ENCODE peak calls at places on chromosome 5, in nine cellular contexts. U is CD8-positive, alpha-beta memory T cell; W is memory B cell; P is posterior cingulate gyrus; L is HepG2; X is kidney; T is HL-60; E is mesenchymal stem cell; Q is NCI-H2081. C is an unnamed sample.
A peak's percentile ranks its signal among the peaks of the same experiment; 100 is the strongest.

GRCh38 chr5:14414007-14414406 is 167.6 kb upstream of the OTULINL start:
- DNase-seq in X (no peak), L (no peak), U (peak; percentile 47), E (no peak), P (no peak), Q (peak; percentile 41), W (no peak), T (no peak), C (no peak)

GRCh38 chr5:154221371-154221896 is 30.9 kb downstream of the GALNT10 start:
- DNase-seq in Q (no peak), L (no peak), U (peak; percentile 48), P (no peak), E (peak; percentile 89), T (peak; percentile 28), W (no peak), X (no peak), C (no peak)

GRCh38 chr5:119439140-119439625 is 13.1 kb upstream of the HSD17B4 start:
- DNase-seq in T (no peak), X (no peak), L (peak; percentile 64), U (no peak), E (no peak), W (no peak), P (no peak), Q (no peak), C (no peak)

GRCh38 chr5:429453-430188 is 13.4 kb upstream of the EXOC3 start:
- DNase-seq in P (no peak), T (no peak), E (no peak), X (peak; percentile 60), U (no peak), L (no peak), W (no peak), Q (peak; percentile 62), C (no peak)

GRCh38 chr5:64637144-64637543 is 53.2 kb upstream of the SHISAL2B start:
- DNase-seq in U (no peak), X (no peak), E (no peak), W (no peak), L (no peak), T (peak; percentile 71), Q (no peak), P (no peak), C (no peak)

GRCh38 chr5:132850066-132850465 is 16.2 kb downstream of the GDF9 start:
- DNase-seq in T (no peak), W (no peak), X (no peak), U (no peak), Q (no peak), P (no peak), L (no peak), E (peak; percentile 55), C (no peak)

GRCh38 chr5:173646684-173647083 is 30.2 kb upstream of the BOD1 start:
- DNase-seq in U (no peak), T (no peak), E (no peak), L (no peak), W (no peak), Q (no peak), X (no peak), P (no peak), C (no peak)

GRCh38 chr5:147453901-147454814 is 55.7 kb downstream of the DPYSL3 start:
- DNase-seq in U (peak; percentile 41), W (peak; percentile 55), L (peak; percentile 52), X (peak; percentile 89), P (peak; percentile 85), E (peak; percentile 91), T (peak; percentile 52), Q (peak; percentile 82), C (peak; percentile 83)

GRCh38 chr5:149018909-149019443 is 43.9 kb downstream of the SH3TC2 start:
- DNase-seq in T (no peak), Q (peak; percentile 36), P (no peak), E (peak; percentile 86), U (no peak), X (no peak), W (no peak), L (no peak), C (no peak)

GRCh38 chr5:59218424-59219045 is 635.7 kb downstream of the RAB3C start:
- DNase-seq in W (no peak), Q (peak; percentile 3), P (no peak), L (peak; percentile 8), X (no peak), E (peak; percentile 30), U (no peak), T (no peak), C (no peak)

GRCh38 chr5:135246923-135247795 is 151.9 kb downstream of the MACROH2A1 start:
- DNase-seq in P (no peak), E (peak; percentile 95), W (no peak), X (peak; percentile 57), Q (no peak), L (no peak), T (no peak), U (no peak), C (no peak)

GRCh38 chr5:8366296-8366695 is 497.3 kb downstream of the MTRR start:
- DNase-seq in L (no peak), P (no peak), X (no peak), U (no peak), W (no peak), Q (no peak), E (no peak), T (no peak), C (no peak)

GRCh38 chr5:5145651-5146529 is 5.8 kb downstream of the ADAMTS16 start:
- DNase-seq in L (no peak), Q (no peak), W (no peak), T (no peak), U (no peak), E (peak; percentile 3), P (no peak), X (no peak), C (no peak)

GRCh38 chr5:136108131-136108739 is 24.4 kb upstream of the SMAD5 start:
- DNase-seq in E (no peak), P (no peak), T (no peak), Q (no peak), L (no peak), X (no peak), U (no peak), W (no peak), C (no peak)

GRCh38 chr5:89098199-89098756 is 215.3 kb upstream of the MEF2C start:
- DNase-seq in W (no peak), U (no peak), T (no peak), X (no peak), E (no peak), Q (no peak), P (no peak), L (no peak), C (no peak)

GRCh38 chr5:93141969-93142368 is 439.1 kb downstream of the NR2F1-AS1 start:
- DNase-seq in X (no peak), Q (no peak), T (no peak), W (no peak), L (no peak), P (no peak), E (peak; percentile 50), U (no peak), C (no peak)

GRCh38 chr5:179495906-179496455 is 54.4 kb upstream of the RUFY1 start:
- DNase-seq in T (peak; percentile 13), L (no peak), U (no peak), P (peak; percentile 10), E (no peak), X (no peak), W (no peak), Q (no peak), C (no peak)

GRCh38 chr5:59709833-59710232 is 183.7 kb downstream of the PDE4D start:
- DNase-seq in W (no peak), P (no peak), U (no peak), Q (no peak), T (no peak), X (no peak), L (no peak), E (peak; percentile 83), C (no peak)

GRCh38 chr5:16970260-16970659 is 34.2 kb upstream of the MYO10 start:
- DNase-seq in W (no peak), E (no peak), X (no peak), U (no peak), Q (no peak), P (no peak), T (no peak), L (no peak), C (no peak)

GRCh38 chr5:76402251-76402879 is 720 bp upstream of the IQGAP2 start:
- DNase-seq in W (peak; percentile 46), L (peak; percentile 58), Q (no peak), T (peak; percentile 86), X (peak; percentile 77), E (no peak), P (no peak), U (peak; percentile 85), C (peak; percentile 25)

GRCh38 chr5:82399111-82399510 is 121.0 kb upstream of the RPS23 start:
- DNase-seq in X (no peak), W (no peak), T (no peak), L (no peak), U (no peak), E (no peak), P (no peak), Q (no peak), C (no peak)

GRCh38 chr5:22889714-22890113 is 36.6 kb upstream of the CDH12 start:
- DNase-seq in L (no peak), W (no peak), E (peak; percentile 35), X (no peak), T (no peak), U (no peak), P (no peak), Q (peak; percentile 62), C (no peak)

GRCh38 chr5:79499640-79500273 is 14.2 kb downstream of the HOMER1 start:
- DNase-seq in X (no peak), U (no peak), Q (no peak), E (peak; percentile 64), W (no peak), T (no peak), L (no peak), P (no peak), C (no peak)

GRCh38 chr5:93571111-93571977 is 9.7 kb downstream of the NR2F1-AS1 start:
- DNase-seq in L (no peak), X (no peak), Q (no peak), E (no peak), P (no peak), U (no peak), T (no peak), W (no peak), C (no peak)

GRCh38 chr5:53362521-53362941 is 117.9 kb upstream of the FST start:
- DNase-seq in U (no peak), Q (no peak), T (no peak), P (no peak), X (no peak), W (no peak), E (peak; percentile 86), L (no peak), C (no peak)

GRCh38 chr5:149442563-149443182 is 63.6 kb upstream of the IL17B start:
- DNase-seq in X (peak; percentile 91), W (peak; percentile 69), P (peak; percentile 86), L (peak; percentile 82), Q (peak; percentile 49), T (peak; percentile 67), E (peak; percentile 80), U (peak; percentile 53), C (no peak)

GRCh38 chr5:176438959-176439757 is 9.0 kb upstream of the FAF2 start:
- DNase-seq in E (peak; percentile 96), T (no peak), P (no peak), U (no peak), Q (no peak), W (no peak), X (no peak), L (peak; percentile 94), C (no peak)

GRCh38 chr5:142906863-142907671 is 136.9 kb downstream of the ARHGAP26 start:
- DNase-seq in W (no peak), T (no peak), U (no peak), X (no peak), P (peak; percentile 9), Q (no peak), E (peak; percentile 58), L (no peak), C (no peak)

GRCh38 chr5:116075117-116075910 is 9.5 kb upstream of the COMMD10 start:
- DNase-seq in U (no peak), W (no peak), X (no peak), E (no peak), Q (no peak), T (no peak), P (no peak), L (no peak), C (no peak)

GRCh38 chr5:173762045-173762444 is 126.1 kb upstream of the CPEB4 start:
- DNase-seq in X (no peak), T (no peak), Q (no peak), P (no peak), W (no peak), E (no peak), L (no peak), U (no peak), C (no peak)

GRCh38 chr5:115296130-115296997 is at the start of gene CCDC112:
- DNase-seq in Q (peak; percentile 65), L (peak; percentile 36), U (peak; percentile 66), P (peak; percentile 77), W (peak; percentile 70), X (peak; percentile 94), T (peak; percentile 66), E (peak; percentile 63), C (peak; percentile 44)

C was measured in NCI-H1930.